ENCODE peak calls at places on chromosomes 6 and 20, in eight cellular contexts. One of them, this sample, is unnamed.

GRCh38 chr20:11270566-11270965 is 596.8 kb upstream of the JAG1 start:
- DNase-seq in myocyte: no peak
- DNase-seq in progenitor cell of endocrine pancreas: no peak
- DNase-seq in endothelial cell of umbilical vein: no peak
- DNase-seq in T-cell: no peak
- DNase-seq in neuronal stem cell: no peak
- DNase-seq in activated naive CD4-positive, alpha-beta T cell: no peak
- DNase-seq in T-helper 17 cell: no peak
- DNase-seq in this sample: no peak

GRCh38 chr20:21175433-21175832 is 49.6 kb downstream of the KIZ start:
- DNase-seq in progenitor cell of endocrine pancreas: no peak
- DNase-seq in T-cell: no peak
- DNase-seq in myocyte: no peak
- DNase-seq in endothelial cell of umbilical vein: no peak
- DNase-seq in T-helper 17 cell: no peak
- DNase-seq in activated naive CD4-positive, alpha-beta T cell: no peak
- DNase-seq in neuronal stem cell: no peak
- DNase-seq in this sample: no peak

GRCh38 chr6:35152067-35152707 is 11.0 kb upstream of the TCP11 start:
- DNase-seq in myocyte: no peak
- DNase-seq in T-helper 17 cell: no peak
- DNase-seq in activated naive CD4-positive, alpha-beta T cell: no peak
- DNase-seq in T-cell: no peak
- DNase-seq in neuronal stem cell: no peak
- DNase-seq in endothelial cell of umbilical vein: no peak
- DNase-seq in progenitor cell of endocrine pancreas: no peak
- DNase-seq in this sample: no peak

GRCh38 chr6:33160728-33161323 is 31.4 kb downstream of the COL11A2 start:
- DNase-seq in neuronal stem cell: no peak
- DNase-seq in progenitor cell of endocrine pancreas: no peak
- DNase-seq in endothelial cell of umbilical vein: peak
- DNase-seq in myocyte: peak
- DNase-seq in activated naive CD4-positive, alpha-beta T cell: no peak
- DNase-seq in T-cell: no peak
- DNase-seq in T-helper 17 cell: no peak
- DNase-seq in this sample: no peak

GRCh38 chr20:51811040-51811351 is 8.7 kb upstream of the SALL4 start:
- DNase-seq in progenitor cell of endocrine pancreas: no peak
- DNase-seq in activated naive CD4-positive, alpha-beta T cell: no peak
- DNase-seq in T-cell: no peak
- DNase-seq in myocyte: no peak
- DNase-seq in endothelial cell of umbilical vein: no peak
- DNase-seq in neuronal stem cell: no peak
- DNase-seq in T-helper 17 cell: no peak
- DNase-seq in this sample: no peak

GRCh38 chr6:125747589-125748533 is 1.6 kb upstream of the HEY2 start:
- DNase-seq in progenitor cell of endocrine pancreas: peak
- DNase-seq in endothelial cell of umbilical vein: no peak
- DNase-seq in myocyte: peak
- DNase-seq in activated naive CD4-positive, alpha-beta T cell: no peak
- DNase-seq in neuronal stem cell: peak
- DNase-seq in T-cell: no peak
- DNase-seq in T-helper 17 cell: no peak
- DNase-seq in this sample: no peak

GRCh38 chr6:15464211-15464725 is 198.6 kb downstream of the DTNBP1 start:
- DNase-seq in myocyte: no peak
- DNase-seq in activated naive CD4-positive, alpha-beta T cell: no peak
- DNase-seq in neuronal stem cell: peak
- DNase-seq in endothelial cell of umbilical vein: peak
- DNase-seq in T-helper 17 cell: peak
- DNase-seq in T-cell: peak
- DNase-seq in progenitor cell of endocrine pancreas: no peak
- DNase-seq in this sample: no peak

GRCh38 chr20:37943033-37943432 is 40.1 kb downstream of the VSTM2L start:
- DNase-seq in T-helper 17 cell: no peak
- DNase-seq in progenitor cell of endocrine pancreas: no peak
- DNase-seq in myocyte: no peak
- DNase-seq in T-cell: no peak
- DNase-seq in activated naive CD4-positive, alpha-beta T cell: no peak
- DNase-seq in neuronal stem cell: no peak
- DNase-seq in endothelial cell of umbilical vein: no peak
- DNase-seq in this sample: no peak

GRCh38 chr6:149900620-149901443 is 2.9 kb upstream of the RAET1E start:
- DNase-seq in T-cell: no peak
- DNase-seq in progenitor cell of endocrine pancreas: no peak
- DNase-seq in T-helper 17 cell: no peak
- DNase-seq in myocyte: no peak
- DNase-seq in endothelial cell of umbilical vein: no peak
- DNase-seq in neuronal stem cell: no peak
- DNase-seq in activated naive CD4-positive, alpha-beta T cell: no peak
- DNase-seq in this sample: no peak

GRCh38 chr6:164252952-164253351 is 838.4 kb downstream of the QKI start:
- DNase-seq in progenitor cell of endocrine pancreas: no peak
- DNase-seq in neuronal stem cell: peak
- DNase-seq in T-helper 17 cell: no peak
- DNase-seq in endothelial cell of umbilical vein: no peak
- DNase-seq in activated naive CD4-positive, alpha-beta T cell: no peak
- DNase-seq in T-cell: no peak
- DNase-seq in myocyte: peak
- DNase-seq in this sample: no peak

GRCh38 chr6:136791296-136792065 is 796 bp downstream of the MAP3K5 start:
- DNase-seq in activated naive CD4-positive, alpha-beta T cell: peak
- DNase-seq in T-helper 17 cell: peak
- DNase-seq in myocyte: peak
- DNase-seq in progenitor cell of endocrine pancreas: no peak
- DNase-seq in endothelial cell of umbilical vein: peak
- DNase-seq in T-cell: peak
- DNase-seq in neuronal stem cell: peak
- DNase-seq in this sample: no peak

GRCh38 chr6:105382918-105383317 is 20.0 kb downstream of the PREP start:
- DNase-seq in activated naive CD4-positive, alpha-beta T cell: no peak
- DNase-seq in endothelial cell of umbilical vein: peak
- DNase-seq in T-cell: no peak
- DNase-seq in progenitor cell of endocrine pancreas: no peak
- DNase-seq in myocyte: no peak
- DNase-seq in neuronal stem cell: no peak
- DNase-seq in T-helper 17 cell: no peak
- DNase-seq in this sample: no peak

GRCh38 chr6:37233541-37233940 is 24.0 kb upstream of the TBC1D22B start:
- DNase-seq in T-helper 17 cell: no peak
- DNase-seq in neuronal stem cell: no peak
- DNase-seq in progenitor cell of endocrine pancreas: no peak
- DNase-seq in endothelial cell of umbilical vein: no peak
- DNase-seq in myocyte: no peak
- DNase-seq in T-cell: no peak
- DNase-seq in activated naive CD4-positive, alpha-beta T cell: no peak
- DNase-seq in this sample: no peak

GRCh38 chr20:35617397-35618031 is 1.9 kb downstream of the SPAG4 start:
- DNase-seq in endothelial cell of umbilical vein: peak
- DNase-seq in activated naive CD4-positive, alpha-beta T cell: no peak
- DNase-seq in T-helper 17 cell: no peak
- DNase-seq in T-cell: no peak
- DNase-seq in neuronal stem cell: peak
- DNase-seq in progenitor cell of endocrine pancreas: no peak
- DNase-seq in myocyte: peak
- DNase-seq in this sample: no peak

GRCh38 chr6:43172127-43173007 is 1.3 kb downstream of the SRF start:
- DNase-seq in endothelial cell of umbilical vein: peak
- DNase-seq in T-cell: peak
- DNase-seq in activated naive CD4-positive, alpha-beta T cell: no peak
- DNase-seq in progenitor cell of endocrine pancreas: peak
- DNase-seq in neuronal stem cell: peak
- DNase-seq in T-helper 17 cell: peak
- DNase-seq in myocyte: peak
- DNase-seq in this sample: no peak

GRCh38 chr6:145475794-145476396 is 259.4 kb downstream of the EPM2A start:
- DNase-seq in progenitor cell of endocrine pancreas: no peak
- DNase-seq in myocyte: no peak
- DNase-seq in neuronal stem cell: no peak
- DNase-seq in T-cell: no peak
- DNase-seq in activated naive CD4-positive, alpha-beta T cell: no peak
- DNase-seq in endothelial cell of umbilical vein: no peak
- DNase-seq in T-helper 17 cell: no peak
- DNase-seq in this sample: no peak

GRCh38 chr6:30748851-30749540 is 4.6 kb upstream of the IER3 start:
- DNase-seq in endothelial cell of umbilical vein: peak
- DNase-seq in progenitor cell of endocrine pancreas: no peak
- DNase-seq in myocyte: no peak
- DNase-seq in T-helper 17 cell: no peak
- DNase-seq in neuronal stem cell: no peak
- DNase-seq in T-cell: no peak
- DNase-seq in activated naive CD4-positive, alpha-beta T cell: no peak
- DNase-seq in this sample: no peak

GRCh38 chr20:56406910-56407309 is 5.2 kb upstream of the CASS4 start:
- DNase-seq in progenitor cell of endocrine pancreas: no peak
- DNase-seq in endothelial cell of umbilical vein: no peak
- DNase-seq in myocyte: no peak
- DNase-seq in activated naive CD4-positive, alpha-beta T cell: no peak
- DNase-seq in neuronal stem cell: no peak
- DNase-seq in T-cell: no peak
- DNase-seq in T-helper 17 cell: no peak
- DNase-seq in this sample: no peak

GRCh38 chr20:19992996-19993908 is 23.9 kb upstream of the NAA20 start:
- DNase-seq in myocyte: peak
- DNase-seq in activated naive CD4-positive, alpha-beta T cell: no peak
- DNase-seq in progenitor cell of endocrine pancreas: no peak
- DNase-seq in neuronal stem cell: no peak
- DNase-seq in endothelial cell of umbilical vein: peak
- DNase-seq in T-helper 17 cell: no peak
- DNase-seq in T-cell: no peak
- DNase-seq in this sample: no peak

GRCh38 chr6:10720229-10720959 is 2.5 kb upstream of the TMEM14C start:
- DNase-seq in T-cell: peak
- DNase-seq in endothelial cell of umbilical vein: peak
- DNase-seq in activated naive CD4-positive, alpha-beta T cell: no peak
- DNase-seq in neuronal stem cell: no peak
- DNase-seq in T-helper 17 cell: peak
- DNase-seq in myocyte: no peak
- DNase-seq in progenitor cell of endocrine pancreas: no peak
- DNase-seq in this sample: no peak